ENCODE peak calls at places on chromosomes 4 and X, in nine cellular contexts. L is tibial artery, D is progenitor cell of endocrine pancreas, J is psoas muscle, K is pancreas, Q is endothelial cell, E is nephron progenitor cell, X is breast epithelium, H is bronchial epithelial cell. S is an unnamed sample.

GRCh38 chr4:83191026-83191425 is 76.5 kb upstream of the PLAC8 start:
- DNase-seq in L (no peak), D (no peak), J (no peak), K (no peak), Q (no peak), E (no peak), X (no peak), H (no peak), S (no peak)

GRCh38 chrX:153598541-153599191 is at the start of gene CCNQ:
- DNase-seq in L (no peak), D (no peak), J (no peak), K (peak; percentile 62), Q (no peak), E (peak; percentile 36), X (no peak), H (no peak), S (peak; percentile 21)

GRCh38 chr4:1576961-1577814 is 106.9 kb downstream of the FAM53A start:
- DNase-seq in L (no peak), D (no peak), J (peak; percentile 8), K (peak; percentile 55), Q (no peak), E (no peak), X (no peak), H (no peak), S (no peak)

GRCh38 chrX:13716455-13716854 is 18.0 kb downstream of the TRAPPC2 start:
- DNase-seq in L (no peak), D (no peak), J (no peak), K (no peak), Q (no peak), E (no peak), X (no peak), H (no peak), S (no peak)

GRCh38 chr4:147550626-147551250 is 66.5 kb upstream of the TMEM184C start:
- DNase-seq in L (peak; percentile 74), D (no peak), J (no peak), K (no peak), Q (no peak), E (no peak), X (no peak), H (peak; percentile 72), S (peak; percentile 54)

GRCh38 chrX:30577362-30577961 is at the start of gene TASL:
- DNase-seq in L (no peak), D (no peak), J (no peak), K (no peak), Q (no peak), E (no peak), X (no peak), H (no peak), S (no peak)

GRCh38 chr4:3705236-3705987 is 60.8 kb upstream of the ADRA2C start:
- DNase-seq in L (peak; percentile 62), D (no peak), J (no peak), K (peak; percentile 35), Q (no peak), E (no peak), X (no peak), H (no peak), S (no peak)

GRCh38 chr4:88765729-88766128 is 68.1 kb upstream of the NAP1L5 start:
- DNase-seq in L (peak; percentile 76), D (no peak), J (peak; percentile 67), K (no peak), Q (no peak), E (no peak), X (peak; percentile 42), H (peak; percentile 75), S (peak; percentile 80)

GRCh38 chr4:80370635-80371034 is 35.1 kb downstream of the CFAP299 start:
- DNase-seq in L (no peak), D (no peak), J (no peak), K (no peak), Q (no peak), E (no peak), X (no peak), H (no peak), S (no peak)

GRCh38 chr4:37480509-37480908 is 205.7 kb downstream of the RELL1 start:
- DNase-seq in L (no peak), D (no peak), J (no peak), K (no peak), Q (no peak), E (no peak), X (no peak), H (no peak), S (no peak)

GRCh38 chrX:130091976-130092522 is 18.2 kb downstream of the ELF4 start:
- DNase-seq in L (no peak), D (no peak), J (peak; percentile 50), K (no peak), Q (peak; percentile 26), E (no peak), X (no peak), H (no peak), S (no peak)
- TF ChIP-seq CTCF in L (no peak), D (no peak), J (no peak), K (no peak), Q (no peak), E (no peak), X (no peak), H (no peak), S (no peak)

DNA sequence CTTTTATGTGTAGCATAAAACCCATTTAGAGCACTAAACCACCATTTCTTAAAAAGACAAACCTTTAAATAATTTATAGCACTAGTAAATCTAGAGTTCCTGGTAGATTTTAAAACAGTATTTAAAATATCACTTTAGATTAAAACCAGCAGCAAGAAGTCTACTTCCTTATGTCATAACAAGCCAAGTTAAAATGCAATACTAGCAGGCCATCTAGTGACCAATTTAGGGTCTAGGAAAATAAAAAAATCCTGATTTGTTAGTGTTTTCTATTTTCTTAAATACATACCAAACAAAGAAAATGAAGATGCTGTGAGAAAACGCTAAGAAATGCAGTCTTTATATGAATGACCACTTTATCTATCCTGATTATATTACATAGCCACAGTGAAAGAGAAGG is 53.9 kb downstream of the PAPSS1 start:
- DNase-seq in L (no peak), D (no peak), J (no peak), K (no peak), Q (no peak), E (no peak), X (no peak), H (peak; percentile 25), S (peak; percentile 8)
- TF ChIP-seq CTCF in L (peak; percentile 40), D (peak; percentile 35), J (peak; percentile 29), K (peak; percentile 24), Q (no peak), E (peak; percentile 21), X (peak; percentile 32), H (no peak), S (peak; percentile 22)

GRCh38 chr4:100906973-100907372 is 389.2 kb upstream of the EMCN start:
- DNase-seq in L (no peak), D (no peak), J (no peak), K (no peak), Q (no peak), E (no peak), X (no peak), H (no peak), S (no peak)
- TF ChIP-seq CTCF in L (no peak), D (no peak), J (no peak), K (no peak), Q (no peak), E (no peak), X (no peak), H (no peak), S (no peak)

GRCh38 chrX:74925210-74926088 is at the start of gene NEXMIF:
- DNase-seq in L (peak; percentile 63), D (peak; percentile 49), J (no peak), K (peak; percentile 57), Q (peak; percentile 47), E (peak; percentile 61), X (no peak), H (peak; percentile 1), S (no peak)
- TF ChIP-seq CTCF in L (no peak), D (peak; percentile 47), J (no peak), K (no peak), Q (no peak), E (no peak), X (peak; percentile 20), H (peak; percentile 25), S (no peak)

GRCh38 chrX:5117816-5118215 is 1110.9 kb downstream of the NLGN4X start:
- DNase-seq in L (no peak), D (no peak), J (no peak), K (no peak), Q (no peak), E (no peak), X (no peak), H (peak; percentile 13), S (no peak)

GRCh38 chrX:5113128-5113527 is 1115.5 kb downstream of the NLGN4X start:
- DNase-seq in L (no peak), D (no peak), J (no peak), K (no peak), Q (no peak), E (no peak), X (no peak), H (peak; percentile 34), S (peak; percentile 14)
- TF ChIP-seq CTCF in L (peak; percentile 42), D (peak; percentile 69), J (no peak), K (peak; percentile 31), Q (no peak), E (peak; percentile 28), X (peak; percentile 25), H (peak; percentile 28), S (peak; percentile 37)